ENCODE peak calls at places on chromosomes 16 and 17, in six cellular contexts. W is naive B cell, R is Caco-2, U is AG04450, Q is left ventricle myocardium inferior, X is GM10248. A is an unnamed sample.

GRCh38 chr16:50227120-50227519 is 39.2 kb upstream of the ADCY7 start:
- DNase-seq in W (no peak), R (no peak), U (no peak), Q (no peak), X (no peak), A (no peak)

GRCh38 chr16:85004587-85005205 is 6.6 kb downstream of the ZDHHC7 start:
- DNase-seq in W (no peak), R (no peak), U (peak), Q (no peak), X (no peak), A (peak)

GRCh38 chr17:78617371-78618061 is 40.3 kb upstream of the DNAH17 start:
- DNase-seq in W (no peak), R (no peak), U (no peak), Q (no peak), X (no peak), A (no peak)

GRCh38 chr17:83125515-83126274 is 46.3 kb downstream of the METRNL start:
- DNase-seq in W (peak), R (no peak), U (no peak), Q (no peak), X (no peak), A (peak)

GRCh38 chr17:66221755-66222530 is 7.3 kb downstream of the APOH start:
- DNase-seq in W (no peak), R (no peak), U (no peak), Q (no peak), X (no peak), A (no peak)

GRCh38 chr17:37051839-37052238 is 103.1 kb downstream of the AATF start:
- DNase-seq in W (no peak), R (no peak), U (no peak), Q (no peak), X (no peak), A (no peak)

GRCh38 chr17:17420035-17420434 is 56.8 kb upstream of the MED9 start:
- DNase-seq in W (no peak), R (no peak), U (no peak), Q (peak), X (no peak), A (no peak)

GRCh38 chr17:80956321-80957190 is 35.1 kb upstream of the CHMP6 start:
- DNase-seq in W (no peak), R (no peak), U (no peak), Q (no peak), X (no peak), A (no peak)

GRCh38 chr17:38572665-38573365 is 32.9 kb downstream of the SRCIN1 start:
- DNase-seq in W (no peak), R (peak), U (no peak), Q (no peak), X (peak), A (no peak)

GRCh38 chr17:78458739-78459335 is 80.4 kb downstream of the PGS1 start:
- DNase-seq in W (no peak), R (no peak), U (no peak), Q (no peak), X (no peak), A (no peak)

GRCh38 chr16:53892155-53892554 is 188.2 kb downstream of the FTO start:
- DNase-seq in W (no peak), R (peak), U (peak), Q (no peak), X (peak), A (peak)

GRCh38 chr17:76139801-76140660 is 1.0 kb downstream of the FOXJ1 start:
- DNase-seq in W (peak), R (no peak), U (no peak), Q (no peak), X (peak), A (no peak)

GRCh38 chr16:67884-68789 is 4.3 kb downstream of the RHBDF1 start:
- DNase-seq in W (no peak), R (no peak), U (no peak), Q (peak), X (no peak), A (no peak)

GRCh38 chr17:47895254-47895855 is 681 bp upstream of the SP2 start:
- DNase-seq in W (no peak), R (no peak), U (no peak), Q (no peak), X (no peak), A (no peak)

GRCh38 chr16:35391328-35391727 is 1931.9 kb downstream of the TP53TG3F start:
- DNase-seq in W (peak), R (peak), U (no peak), Q (peak), X (no peak), A (peak)